ENCODE peak calls at places on chromosome 12, in nine cellular contexts. L is endothelial cell, F is Peyer's patch, V is tibial nerve, S is brain microvascular endothelial cell, E is cardiac fibroblast, B is HFF-Myc, H is endodermal cell, O is foreskin fibroblast. Y is an unnamed sample.

GRCh38 chr12:66149702-66150398 is 19.3 kb upstream of the LLPH start:
- DNase-seq in B (no peak), V (no peak), L (no peak), H (peak; percentile 55), O (no peak), F (no peak), E (peak; percentile 27), S (no peak), Y (no peak)

GRCh38 chr12:56522486-56523193 is 1.0 kb downstream of the RBMS2 start:
- DNase-seq in H (peak; percentile 70), B (no peak), O (peak; percentile 39), L (no peak), E (peak; percentile 33), F (no peak), V (no peak), S (peak; percentile 13), Y (no peak)

GRCh38 chr12:93699271-93700141 is 22.3 kb downstream of the CRADD start:
- DNase-seq in V (no peak), S (peak; percentile 51), F (no peak), L (no peak), B (no peak), H (peak; percentile 59), O (peak; percentile 39), E (peak; percentile 42), Y (no peak)

GRCh38 chr12:8770499-8770898 is 51.9 kb upstream of the A2ML1 start:
- DNase-seq in L (no peak), F (no peak), V (no peak), B (no peak), E (no peak), H (no peak), S (no peak), O (no peak), Y (no peak)

GRCh38 chr12:122406701-122407154 is 15.7 kb downstream of the CLIP1 start:
- DNase-seq in V (no peak), E (peak; percentile 54), O (peak; percentile 91), B (no peak), L (no peak), F (no peak), H (no peak), S (peak; percentile 22), Y (no peak)

GRCh38 chr12:25811656-25812126 is 146.8 kb upstream of the RASSF8 start:
- DNase-seq in H (no peak), O (peak; percentile 61), V (no peak), B (peak; percentile 46), E (peak; percentile 35), L (no peak), F (no peak), S (peak; percentile 54), Y (no peak)

GRCh38 chr12:30694412-30694955 is 1.2 kb downstream of the IPO8 start:
- DNase-seq in V (no peak), E (no peak), S (no peak), H (peak; percentile 55), F (no peak), B (no peak), L (no peak), O (peak; percentile 29), Y (no peak)

GRCh38 chr12:25135531-25136154 is 59.3 kb downstream of the DNAI7 start:
- DNase-seq in V (no peak), H (peak; percentile 95), E (no peak), F (no peak), L (peak; percentile 49), B (no peak), O (no peak), S (no peak), Y (no peak)

GRCh38 chr12:3142386-3142785 is 65.2 kb downstream of the TSPAN9 start:
- DNase-seq in L (no peak), B (no peak), S (no peak), V (no peak), O (no peak), H (no peak), F (no peak), E (no peak), Y (no peak)

GRCh38 chr12:31966558-31967205 is 7.5 kb downstream of the RESF1 start:
- DNase-seq in O (no peak), L (no peak), S (no peak), E (no peak), V (no peak), B (no peak), H (peak; percentile 87), F (no peak), Y (no peak)

GRCh38 chr12:104615048-104615561 is 158.4 kb downstream of the CHST11 start:
- DNase-seq in V (no peak), H (no peak), F (no peak), E (peak; percentile 63), O (peak; percentile 36), L (no peak), B (no peak), S (no peak), Y (no peak)

GRCh38 chr12:104132351-104132956 is 5.6 kb downstream of the NFYB start:
- DNase-seq in F (no peak), S (no peak), H (no peak), L (no peak), E (no peak), O (no peak), B (no peak), V (no peak), Y (no peak)

GRCh38 chr12:31218203-31219025 is 107.5 kb downstream of the SINHCAF start:
- DNase-seq in O (no peak), L (no peak), H (peak; percentile 76), V (no peak), E (no peak), S (no peak), F (no peak), B (no peak), Y (no peak)

GRCh38 chr12:24500466-24501232 is 448.3 kb downstream of the BCAT1 start:
- DNase-seq in B (no peak), H (no peak), O (peak; percentile 23), L (no peak), F (no peak), S (peak; percentile 43), V (no peak), E (no peak), Y (no peak)

GRCh38 chr12:92210062-92210461 is 64.4 kb upstream of the BTG1 start:
- DNase-seq in B (no peak), E (no peak), F (no peak), O (no peak), S (no peak), L (no peak), V (no peak), H (no peak), Y (no peak)

GRCh38 chr12:111454311-111454710 is 48.6 kb downstream of the SH2B3 start:
- DNase-seq in H (peak; percentile 35), E (no peak), B (no peak), F (no peak), V (no peak), S (no peak), L (no peak), O (peak; percentile 12), Y (no peak)

GRCh38 chr12:91617830-91618229 is 435.2 kb upstream of the DCN start:
- DNase-seq in H (no peak), F (no peak), O (no peak), E (no peak), V (no peak), B (no peak), L (no peak), S (no peak), Y (no peak)

GRCh38 chr12:39692258-39692853 is 72.8 kb upstream of the ABCD2 start:
- DNase-seq in H (no peak), O (peak; percentile 1), L (no peak), V (no peak), F (no peak), S (no peak), E (peak; percentile 24), B (no peak), Y (no peak)
- TF ChIP-seq CTCF in H (peak; percentile 69), O (no peak), L (peak; percentile 25), V (peak; percentile 30), F (peak; percentile 15), S (no peak), E (peak; percentile 16), B (no peak), Y (no peak)

DNA sequence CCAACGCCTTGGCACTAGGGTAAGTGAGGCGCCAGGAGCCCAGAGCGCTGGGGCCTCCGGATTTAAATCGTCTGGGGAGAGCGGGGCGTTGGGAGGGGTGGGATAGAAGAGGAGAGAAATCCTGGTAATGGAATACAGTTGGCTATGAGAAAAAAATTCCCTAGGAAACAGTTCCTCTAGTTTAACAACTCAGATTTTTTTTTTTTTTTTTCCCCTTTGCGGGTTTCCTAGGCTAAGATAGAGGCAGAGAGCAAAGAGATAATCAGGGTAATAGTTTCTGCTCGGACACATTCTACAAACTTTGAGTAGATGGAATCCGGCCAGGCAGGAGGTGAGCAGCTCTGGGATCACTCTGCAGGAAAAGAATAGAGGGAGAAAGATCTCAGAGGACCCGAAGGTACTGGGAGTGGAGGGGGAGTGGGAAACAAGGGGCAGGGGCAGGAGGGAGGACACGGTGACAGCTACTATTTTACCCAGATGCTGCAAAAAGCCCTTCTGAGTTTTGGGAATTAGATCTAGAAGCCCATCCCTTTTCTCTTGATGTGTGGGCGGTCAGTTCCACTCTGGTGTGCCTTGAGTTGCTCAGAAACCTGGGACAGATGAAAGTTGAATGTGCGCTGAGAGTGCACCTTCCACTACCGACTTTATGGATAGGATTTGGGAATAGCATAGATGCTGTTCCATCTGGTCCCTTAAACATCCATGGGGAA is 439 bp downstream of the GPRC5A start:
- DNase-seq in F (no peak), L (no peak), E (peak; percentile 31), O (peak; percentile 40), H (no peak), B (no peak), V (no peak), S (no peak), Y (no peak)
- TF ChIP-seq CTCF in F (no peak), L (no peak), E (no peak), O (no peak), H (no peak), B (no peak), V (no peak), S (no peak), Y (no peak)

DNA sequence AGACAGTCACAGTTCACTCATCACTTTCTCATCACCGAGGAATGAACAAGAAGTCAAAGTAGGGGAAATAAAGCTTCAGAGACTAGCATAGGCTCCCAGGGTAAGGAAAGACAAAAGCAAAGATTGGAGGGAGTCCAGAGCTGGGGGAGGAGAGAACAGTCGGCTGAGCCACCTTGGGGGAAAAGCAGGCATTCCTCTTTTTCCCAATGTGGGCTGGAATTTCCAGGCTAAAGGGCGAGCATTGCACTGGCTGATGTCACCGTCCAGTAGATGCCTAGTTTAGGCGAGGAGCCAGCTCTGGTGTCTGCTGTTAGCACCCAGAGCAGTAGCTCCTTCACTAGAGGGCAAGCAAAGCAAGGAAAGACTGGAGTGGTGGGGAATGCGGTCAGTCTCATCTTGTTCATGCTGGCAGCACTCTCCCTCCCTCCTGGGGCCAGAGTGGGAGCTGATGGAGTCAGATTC is 8.5 kb upstream of the KRT75 start:
- DNase-seq in B (peak; percentile 15), O (peak; percentile 42), L (no peak), E (peak; percentile 95), F (no peak), S (peak; percentile 42), H (peak; percentile 90), V (no peak), Y (no peak)
- TF ChIP-seq CTCF in B (no peak), O (no peak), L (no peak), E (peak; percentile 31), F (no peak), S (peak; percentile 51), H (peak; percentile 49), V (no peak), Y (no peak)

GRCh38 chr12:53251477-53252348 is 16.4 kb upstream of the ESPL1 start:
- DNase-seq in B (no peak), V (peak; percentile 46), S (peak; percentile 45), O (peak; percentile 89), E (peak; percentile 76), F (peak; percentile 85), L (peak; percentile 76), H (peak; percentile 98), Y (peak; percentile 77)
- TF ChIP-seq CTCF in B (peak; percentile 40), V (peak; percentile 35), S (peak; percentile 58), O (peak; percentile 42), E (peak; percentile 31), F (peak; percentile 63), L (no peak), H (peak; percentile 62), Y (no peak)

GRCh38 chr12:57993030-57993429 is 51.7 kb downstream of the ATP23 start:
- DNase-seq in F (no peak), O (peak; percentile 30), E (peak; percentile 9), L (no peak), B (peak; percentile 10), S (no peak), V (no peak), H (no peak), Y (no peak)
- TF ChIP-seq CTCF in F (no peak), O (peak; percentile 52), E (peak; percentile 19), L (no peak), B (peak; percentile 38), S (peak; percentile 28), V (no peak), H (peak; percentile 53), Y (no peak)

Y was measured in activated B cell treated with CpG ODN at 0.5 μM for 24 hours.